ENCODE peak calls at places on chromosomes 11 and 22, in seven cellular contexts. F is IMR-90, V is GM12878, S is pancreas, U is upper lobe of right lung, G is right atrium auricular region, M is tibial nerve. R is an unnamed sample.
A peak's percentile ranks its signal among the peaks of the same experiment; 100 is the strongest.

GRCh38 chr11:57566035-57566504 is 1.4 kb downstream of the UBE2L6 start:
- DNase-seq in F (peak; percentile 63), S (no peak), V (peak; percentile 68), M (no peak), U (no peak), G (peak; percentile 69), R (no peak)

GRCh38 chr22:34669001-34669400 is 397.0 kb upstream of the ISX start:
- DNase-seq in V (no peak), F (no peak), S (no peak), G (no peak), M (no peak), U (no peak), R (no peak)

GRCh38 chr22:21947040-21948014 is 5.3 kb downstream of the PPM1F start:
- DNase-seq in M (no peak), G (no peak), F (peak; percentile 71), U (no peak), V (no peak), S (no peak), R (peak; percentile 33)

GRCh38 chr11:94706211-94706610 is 61.9 kb upstream of the AMOTL1 start:
- DNase-seq in G (no peak), V (no peak), U (no peak), M (no peak), S (no peak), F (peak; percentile 37), R (peak; percentile 20)

GRCh38 chr11:18259259-18259658 is 6.8 kb upstream of the SAA1 start:
- DNase-seq in U (no peak), V (no peak), S (no peak), G (no peak), M (no peak), F (no peak), R (no peak)

GRCh38 chr11:18016789-18017188 is 3.9 kb upstream of the SERGEF start:
- DNase-seq in F (no peak), G (no peak), U (no peak), S (no peak), M (no peak), V (no peak), R (no peak)

GRCh38 chr22:11253000-11253511 is 4274.9 kb upstream of the OR11H1 start:
- DNase-seq in G (no peak), M (no peak), S (no peak), U (peak; percentile 46), F (no peak), V (no peak), R (no peak)

GRCh38 chr22:44406581-44407403 is 91.2 kb downstream of the RTL6 start:
- DNase-seq in U (peak; percentile 44), S (no peak), M (no peak), F (peak; percentile 12), V (no peak), G (no peak), R (no peak)

GRCh38 chr11:15967966-15968365 is 388.4 kb downstream of the SOX6 start:
- DNase-seq in U (no peak), G (no peak), M (no peak), F (peak; percentile 76), S (no peak), V (no peak), R (no peak)

GRCh38 chr11:112524808-112525207 is 264.1 kb upstream of the PLET1 start:
- DNase-seq in M (peak; percentile 13), V (no peak), U (no peak), F (no peak), G (no peak), S (no peak), R (no peak)

GRCh38 chr11:134517115-134517514 is 105.1 kb upstream of the B3GAT1 start:
- DNase-seq in U (no peak), G (no peak), S (no peak), F (no peak), M (no peak), V (no peak), R (no peak)

GRCh38 chr11:3665336-3666022 is 5.7 kb downstream of the CHRNA10 start:
- DNase-seq in U (no peak), F (no peak), G (no peak), V (no peak), S (no peak), M (no peak), R (no peak)

DNA sequence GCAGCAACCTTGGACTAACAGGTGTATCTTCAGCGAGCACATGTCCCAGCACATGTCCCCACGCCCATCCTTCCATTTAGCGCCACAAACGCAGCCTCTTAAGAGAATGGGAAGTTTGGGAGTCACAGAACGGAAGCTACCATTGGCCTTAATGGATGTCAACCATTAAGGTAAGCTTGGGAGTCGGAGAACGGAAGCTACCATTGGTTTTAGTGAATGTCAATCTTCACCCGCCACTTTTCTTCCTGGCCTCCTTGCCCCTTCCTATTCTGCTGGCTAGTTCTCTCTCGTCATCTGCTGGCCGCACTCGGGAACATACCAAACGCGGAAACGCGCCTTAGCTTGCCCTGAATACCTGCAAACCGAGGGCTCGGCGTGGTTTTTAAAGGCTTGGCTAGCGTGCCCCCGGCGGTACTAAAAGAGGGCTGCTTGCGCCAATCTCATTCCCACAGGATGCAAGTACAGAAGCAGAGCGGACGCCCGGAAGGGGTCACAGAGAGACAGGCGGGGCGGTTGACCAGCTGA is 24.3 kb downstream of the GLYATL1 start:
- DNase-seq in U (no peak), S (peak; percentile 44), G (no peak), M (no peak), V (no peak), F (peak; percentile 59), R (no peak)
- H3K4me3 ChIP-seq in U (no peak overlapping the region), S (no peak overlapping the region), G (no peak overlapping the region), M (no peak overlapping the region), V (no peak overlapping the region), F (peak overlapping the region; percentile 15), R (no peak overlapping the region)

DNA sequence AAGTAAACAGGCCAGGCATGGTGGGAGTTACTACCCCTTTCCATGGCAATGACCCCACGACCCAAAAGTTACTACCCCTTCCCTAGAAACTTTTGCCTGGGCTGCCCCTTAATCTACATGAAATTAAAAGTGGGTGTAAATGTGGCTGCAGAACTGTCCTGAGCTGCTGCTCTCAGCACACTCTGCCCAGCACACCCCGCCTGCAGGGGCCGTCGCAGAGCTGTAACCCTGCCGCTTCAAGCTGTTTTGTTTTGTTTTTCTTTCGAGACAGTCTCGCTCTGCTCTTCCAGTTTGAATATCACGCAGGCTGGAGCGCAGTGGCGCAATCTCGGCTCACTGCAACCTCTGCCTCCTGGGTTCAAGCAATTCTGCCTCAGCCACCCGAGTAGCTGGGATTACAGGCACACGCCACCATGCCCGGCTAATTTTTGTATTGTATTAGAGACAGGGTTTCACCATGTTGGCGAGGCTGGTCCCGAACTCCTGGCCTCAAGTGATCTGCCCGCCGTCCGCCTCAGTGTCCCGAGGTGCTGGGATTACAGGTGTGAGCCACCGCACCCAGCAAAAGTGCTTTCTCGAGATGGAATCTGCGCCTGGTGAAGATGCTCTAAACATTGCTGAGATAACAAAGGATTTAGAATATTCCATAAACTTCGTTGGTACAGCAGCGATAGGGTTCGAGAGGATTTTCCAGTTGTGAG is 6.0 kb upstream of the RNH1 start:
- DNase-seq in M (no peak), G (no peak), F (no peak), U (no peak), V (no peak), S (no peak), R (no peak)
- H3K27ac ChIP-seq in M (no peak overlapping the region), G (no peak overlapping the region), F (no peak overlapping the region), U (no peak overlapping the region), V (no peak overlapping the region), S (no peak overlapping the region), R (no peak overlapping the region)

GRCh38 chr11:68300076-68300830 is 12.1 kb upstream of the LRP5 start:
- DNase-seq in V (no peak), F (no peak), U (no peak), M (no peak), S (no peak), G (no peak), R (no peak)
- TF ChIP-seq CTCF in V (no peak), F (no peak), U (no peak), M (no peak), S (no peak), G (no peak), R (no peak)

GRCh38 chr11:64247729-64248531 is 1.2 kb upstream of the PPP1R14B start:
- DNase-seq in F (no peak), V (no peak), U (no peak), G (no peak), S (no peak), M (no peak), R (no peak)
- H3K4me3 ChIP-seq in F (peak overlapping the region; percentile 24), V (peak overlapping the region; percentile 81), U (peak overlapping the region; percentile 80), G (peak overlapping the region; percentile 56), S (peak overlapping the region; percentile 42), M (peak overlapping the region; percentile 80), R (peak overlapping the region; percentile 70)

GRCh38 chr22:47055461-47055860 is 293.0 kb downstream of the TBC1D22A start:
- DNase-seq in S (no peak), F (no peak), M (no peak), V (no peak), G (no peak), U (no peak), R (no peak)

GRCh38 chr22:47053865-47054185 is 291.4 kb downstream of the TBC1D22A start:
- DNase-seq in U (no peak), S (no peak), M (no peak), F (peak; percentile 73), G (no peak), V (no peak), R (no peak)

GRCh38 chr22:47054231-47055072 is 292.0 kb downstream of the TBC1D22A start:
- DNase-seq in S (no peak), M (no peak), V (no peak), U (no peak), F (no peak), G (no peak), R (no peak)

GRCh38 chr22:47055921-47056320 is 293.5 kb downstream of the TBC1D22A start:
- DNase-seq in U (peak; percentile 56), V (no peak), G (no peak), S (no peak), M (no peak), F (no peak), R (no peak)

GRCh38 chr22:47055073-47055355 is 292.6 kb downstream of the TBC1D22A start:
- DNase-seq in U (no peak), S (no peak), M (no peak), F (no peak), V (no peak), G (no peak), R (no peak)
- H3K27ac ChIP-seq in U (no peak overlapping the region), S (no peak overlapping the region), M (no peak overlapping the region), F (no peak overlapping the region), V (no peak overlapping the region), G (no peak overlapping the region), R (no peak overlapping the region)

GRCh38 chr11:78460468-78460867 is 42.8 kb upstream of the GAB2 start:
- DNase-seq in V (no peak), F (peak; percentile 71), G (no peak), S (no peak), U (no peak), M (no peak), R (no peak)

GRCh38 chr11:78465169-78465942 is 47.7 kb upstream of the GAB2 start:
- DNase-seq in M (no peak), U (no peak), G (no peak), S (no peak), F (no peak), V (peak; percentile 93), R (no peak)

DNA sequence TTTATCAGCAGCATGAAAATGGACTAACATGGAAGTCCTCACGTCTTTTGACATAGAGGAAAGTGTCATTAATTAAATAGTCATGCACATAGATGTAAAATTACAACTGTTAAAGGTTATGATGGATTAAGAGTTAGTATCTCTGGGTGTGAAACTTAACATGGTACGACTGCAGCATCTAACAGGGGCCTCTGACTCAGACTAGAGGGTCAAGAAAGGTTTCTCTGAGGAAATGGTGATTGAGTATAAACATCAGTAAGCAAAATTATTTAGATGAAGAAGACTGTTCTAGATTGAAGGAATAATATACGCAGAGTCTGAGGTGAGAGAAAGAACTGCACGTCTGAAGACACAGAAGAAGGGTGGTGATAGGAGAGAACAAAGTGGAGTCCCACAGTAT is 42.1 kb upstream of the GAB2 start:
- DNase-seq in U (no peak), F (no peak), V (no peak), M (no peak), G (no peak), S (no peak), R (no peak)
- TF ChIP-seq CTCF in U (no peak), F (no peak), V (no peak), M (no peak), G (no peak), S (no peak), R (no peak)

R was measured in PC-9.